ENCODE peak calls at places on chromosomes 2 and 18, in eight cellular contexts. D is KBM-7, H is hypothalamus, J is Ammon's horn, A is HTR-8/SVneo, G is left colon, K is nephron progenitor cell, W is HCEC 1CT. C is an unnamed sample.

GRCh38 chr18:74248189-74248975 is 43.4 kb downstream of the CYB5A start:
- DNase-seq in D (no peak), H (no peak), J (no peak), A (no peak), G (no peak), K (no peak), W (no peak), C (no peak)

GRCh38 chr2:24515841-24516240 is 24.8 kb downstream of the NCOA1 start:
- DNase-seq in D (no peak), H (no peak), J (no peak), A (no peak), G (no peak), K (no peak), W (no peak), C (no peak)

GRCh38 chr2:219441451-219442205 is 7.0 kb downstream of the SPEG start:
- DNase-seq in D (no peak), H (peak), J (no peak), A (peak), G (peak), K (peak), W (peak), C (peak)

GRCh38 chr2:120734930-120735611 is 597 bp upstream of the GLI2 start:
- DNase-seq in D (no peak), H (no peak), J (no peak), A (no peak), G (no peak), K (peak), W (no peak), C (peak)

GRCh38 chr2:230602562-230603230 is 109.9 kb upstream of the CAB39 start:
- DNase-seq in D (peak), H (no peak), J (no peak), A (no peak), G (no peak), K (no peak), W (no peak), C (no peak)

GRCh38 chr2:23124214-23124735 is 260.7 kb upstream of the KLHL29 start:
- DNase-seq in D (no peak), H (no peak), J (no peak), A (no peak), G (no peak), K (no peak), W (no peak), C (no peak)

GRCh38 chr2:86372641-86373502 is 35.4 kb upstream of the REEP1 start:
- DNase-seq in D (peak), H (peak), J (peak), A (peak), G (peak), K (peak), W (peak), C (peak)

GRCh38 chr2:63698825-63699548 is 110.2 kb downstream of the MDH1 start:
- DNase-seq in D (peak), H (no peak), J (peak), A (peak), G (peak), K (no peak), W (peak), C (peak)

GRCh38 chr18:37533647-37534565 is 31.7 kb downstream of the CELF4 start:
- DNase-seq in D (no peak), H (no peak), J (no peak), A (no peak), G (no peak), K (no peak), W (peak), C (no peak)

GRCh38 chr2:121185571-121186074 is 99.4 kb downstream of the TFCP2L1 start:
- DNase-seq in D (no peak), H (no peak), J (peak), A (no peak), G (no peak), K (no peak), W (no peak), C (no peak)